ENCODE peak calls at places on chromosome 1, in ten cellular contexts. One of them, this sample, is unnamed.

GRCh38 chr1:183385746-183386145 is 32.4 kb downstream of the NMNAT2 start:
- DNase-seq in DND-41: no peak
- DNase-seq in esophagus squamous epithelium: no peak
- DNase-seq in brain microvascular endothelial cell: peak; percentile 7
- DNase-seq in suprapubic skin: no peak
- DNase-seq in astrocyte of the cerebellum: no peak
- DNase-seq in Peyer's patch: no peak
- DNase-seq in psoas muscle: no peak
- DNase-seq in transverse colon: no peak
- DNase-seq in thoracic aorta: no peak
- DNase-seq in this sample: no peak

GRCh38 chr1:167630568-167631385 is 745 bp downstream of the RCSD1 start:
- DNase-seq in DND-41: peak; percentile 49
- DNase-seq in esophagus squamous epithelium: no peak
- DNase-seq in brain microvascular endothelial cell: no peak
- DNase-seq in suprapubic skin: no peak
- DNase-seq in astrocyte of the cerebellum: no peak
- DNase-seq in Peyer's patch: peak; percentile 62
- DNase-seq in psoas muscle: no peak
- DNase-seq in transverse colon: peak; percentile 46
- DNase-seq in thoracic aorta: no peak
- DNase-seq in this sample: no peak

GRCh38 chr1:88698140-88698539 is 14.1 kb downstream of the PKN2 start:
- DNase-seq in DND-41: no peak
- DNase-seq in esophagus squamous epithelium: no peak
- DNase-seq in brain microvascular endothelial cell: peak; percentile 9
- DNase-seq in suprapubic skin: no peak
- DNase-seq in astrocyte of the cerebellum: no peak
- DNase-seq in Peyer's patch: no peak
- DNase-seq in psoas muscle: no peak
- DNase-seq in transverse colon: no peak
- DNase-seq in thoracic aorta: no peak
- DNase-seq in this sample: no peak

GRCh38 chr1:203744008-203744972 is 20.7 kb upstream of the LAX1 start:
- DNase-seq in DND-41: peak; percentile 15
- DNase-seq in esophagus squamous epithelium: no peak
- DNase-seq in brain microvascular endothelial cell: no peak
- DNase-seq in suprapubic skin: peak; percentile 82
- DNase-seq in astrocyte of the cerebellum: peak; percentile 27
- DNase-seq in Peyer's patch: peak; percentile 58
- DNase-seq in psoas muscle: peak; percentile 77
- DNase-seq in transverse colon: peak; percentile 36
- DNase-seq in thoracic aorta: no peak
- DNase-seq in this sample: no peak

GRCh38 chr1:2951856-2952255 is 69.4 kb upstream of the ACTRT2 start:
- DNase-seq in DND-41: no peak
- DNase-seq in esophagus squamous epithelium: no peak
- DNase-seq in brain microvascular endothelial cell: no peak
- DNase-seq in suprapubic skin: peak; percentile 18
- DNase-seq in astrocyte of the cerebellum: no peak
- DNase-seq in Peyer's patch: no peak
- DNase-seq in psoas muscle: peak; percentile 30
- DNase-seq in transverse colon: no peak
- DNase-seq in thoracic aorta: no peak
- DNase-seq in this sample: no peak

GRCh38 chr1:206586501-206587445 is 25.5 kb downstream of the EIF2D start:
- DNase-seq in DND-41: no peak
- DNase-seq in esophagus squamous epithelium: no peak
- DNase-seq in brain microvascular endothelial cell: no peak
- DNase-seq in suprapubic skin: no peak
- DNase-seq in astrocyte of the cerebellum: no peak
- DNase-seq in Peyer's patch: no peak
- DNase-seq in psoas muscle: no peak
- DNase-seq in transverse colon: no peak
- DNase-seq in thoracic aorta: no peak
- DNase-seq in this sample: no peak

GRCh38 chr1:183506561-183506960 is 34.3 kb downstream of the SMG7 start:
- DNase-seq in DND-41: no peak
- DNase-seq in esophagus squamous epithelium: no peak
- DNase-seq in brain microvascular endothelial cell: no peak
- DNase-seq in suprapubic skin: no peak
- DNase-seq in astrocyte of the cerebellum: no peak
- DNase-seq in Peyer's patch: no peak
- DNase-seq in psoas muscle: no peak
- DNase-seq in transverse colon: no peak
- DNase-seq in thoracic aorta: no peak
- DNase-seq in this sample: no peak

GRCh38 chr1:164611754-164612642 is 53.0 kb downstream of the PBX1 start:
- DNase-seq in DND-41: no peak
- DNase-seq in esophagus squamous epithelium: no peak
- DNase-seq in brain microvascular endothelial cell: peak; percentile 84
- DNase-seq in suprapubic skin: no peak
- DNase-seq in astrocyte of the cerebellum: peak; percentile 80
- DNase-seq in Peyer's patch: peak; percentile 78
- DNase-seq in psoas muscle: no peak
- DNase-seq in transverse colon: peak; percentile 75
- DNase-seq in thoracic aorta: no peak
- DNase-seq in this sample: no peak

GRCh38 chr1:115677172-115677542 is 35.4 kb downstream of the VANGL1 start:
- DNase-seq in DND-41: no peak
- DNase-seq in esophagus squamous epithelium: no peak
- DNase-seq in brain microvascular endothelial cell: peak; percentile 22
- DNase-seq in suprapubic skin: no peak
- DNase-seq in astrocyte of the cerebellum: peak; percentile 90
- DNase-seq in Peyer's patch: no peak
- DNase-seq in psoas muscle: no peak
- DNase-seq in transverse colon: no peak
- DNase-seq in thoracic aorta: no peak
- DNase-seq in this sample: no peak

GRCh38 chr1:167322483-167322882 is 101.8 kb downstream of the POU2F1 start:
- DNase-seq in DND-41: peak; percentile 18
- DNase-seq in esophagus squamous epithelium: no peak
- DNase-seq in brain microvascular endothelial cell: no peak
- DNase-seq in suprapubic skin: no peak
- DNase-seq in astrocyte of the cerebellum: no peak
- DNase-seq in Peyer's patch: no peak
- DNase-seq in psoas muscle: no peak
- DNase-seq in transverse colon: no peak
- DNase-seq in thoracic aorta: no peak
- DNase-seq in this sample: no peak

GRCh38 chr1:173405758-173406344 is 71.3 kb upstream of the PRDX6 start:
- DNase-seq in DND-41: no peak
- DNase-seq in esophagus squamous epithelium: no peak
- DNase-seq in brain microvascular endothelial cell: peak; percentile 75
- DNase-seq in suprapubic skin: no peak
- DNase-seq in astrocyte of the cerebellum: no peak
- DNase-seq in Peyer's patch: no peak
- DNase-seq in psoas muscle: no peak
- DNase-seq in transverse colon: no peak
- DNase-seq in thoracic aorta: no peak
- DNase-seq in this sample: no peak

GRCh38 chr1:2345297-2346075 is 45.9 kb downstream of the MORN1 start:
- DNase-seq in DND-41: no peak
- DNase-seq in esophagus squamous epithelium: no peak
- DNase-seq in brain microvascular endothelial cell: no peak
- DNase-seq in suprapubic skin: peak; percentile 51
- DNase-seq in astrocyte of the cerebellum: no peak
- DNase-seq in Peyer's patch: no peak
- DNase-seq in psoas muscle: peak; percentile 39
- DNase-seq in transverse colon: no peak
- DNase-seq in thoracic aorta: no peak
- DNase-seq in this sample: no peak

GRCh38 chr1:177163844-177164379 is 600 bp downstream of the ASTN1 start:
- DNase-seq in DND-41: no peak
- DNase-seq in esophagus squamous epithelium: no peak
- DNase-seq in brain microvascular endothelial cell: no peak
- DNase-seq in suprapubic skin: no peak
- DNase-seq in astrocyte of the cerebellum: no peak
- DNase-seq in Peyer's patch: no peak
- DNase-seq in psoas muscle: no peak
- DNase-seq in transverse colon: no peak
- DNase-seq in thoracic aorta: no peak
- DNase-seq in this sample: no peak

GRCh38 chr1:101293461-101294045 is 56.7 kb downstream of the S1PR1 start:
- DNase-seq in DND-41: peak; percentile 72
- DNase-seq in esophagus squamous epithelium: no peak
- DNase-seq in brain microvascular endothelial cell: peak; percentile 64
- DNase-seq in suprapubic skin: no peak
- DNase-seq in astrocyte of the cerebellum: peak; percentile 77
- DNase-seq in Peyer's patch: no peak
- DNase-seq in psoas muscle: no peak
- DNase-seq in transverse colon: no peak
- DNase-seq in thoracic aorta: no peak
- DNase-seq in this sample: no peak

GRCh38 chr1:160748877-160749269 is 9.8 kb downstream of the SLAMF7 start:
- DNase-seq in DND-41: no peak
- DNase-seq in esophagus squamous epithelium: no peak
- DNase-seq in brain microvascular endothelial cell: no peak
- DNase-seq in suprapubic skin: no peak
- DNase-seq in astrocyte of the cerebellum: no peak
- DNase-seq in Peyer's patch: no peak
- DNase-seq in psoas muscle: no peak
- DNase-seq in transverse colon: no peak
- DNase-seq in thoracic aorta: no peak
- DNase-seq in this sample: no peak

GRCh38 chr1:36151845-36152203 is 2.5 kb upstream of the TRAPPC3 start:
- DNase-seq in DND-41: peak; percentile 76
- DNase-seq in esophagus squamous epithelium: no peak
- DNase-seq in brain microvascular endothelial cell: no peak
- DNase-seq in suprapubic skin: no peak
- DNase-seq in astrocyte of the cerebellum: no peak
- DNase-seq in Peyer's patch: peak; percentile 79
- DNase-seq in psoas muscle: peak; percentile 63
- DNase-seq in transverse colon: peak; percentile 61
- DNase-seq in thoracic aorta: no peak
- DNase-seq in this sample: peak; percentile 61

GRCh38 chr1:94819945-94820746 is at the start of gene SLC44A3:
- DNase-seq in DND-41: no peak
- DNase-seq in esophagus squamous epithelium: no peak
- DNase-seq in brain microvascular endothelial cell: no peak
- DNase-seq in suprapubic skin: no peak
- DNase-seq in astrocyte of the cerebellum: peak; percentile 11
- DNase-seq in Peyer's patch: peak; percentile 71
- DNase-seq in psoas muscle: peak; percentile 59
- DNase-seq in transverse colon: peak; percentile 65
- DNase-seq in thoracic aorta: no peak
- DNase-seq in this sample: no peak
- TF ChIP-seq CTCF in DND-41: no peak
- TF ChIP-seq CTCF in esophagus squamous epithelium: no peak
- TF ChIP-seq CTCF in brain microvascular endothelial cell: peak; percentile 31
- TF ChIP-seq CTCF in suprapubic skin: no peak
- TF ChIP-seq CTCF in astrocyte of the cerebellum: peak; percentile 17
- TF ChIP-seq CTCF in Peyer's patch: no peak
- TF ChIP-seq CTCF in psoas muscle: no peak
- TF ChIP-seq CTCF in transverse colon: peak; percentile 33
- TF ChIP-seq CTCF in thoracic aorta: no peak
- TF ChIP-seq CTCF in this sample: no peak

DNA sequence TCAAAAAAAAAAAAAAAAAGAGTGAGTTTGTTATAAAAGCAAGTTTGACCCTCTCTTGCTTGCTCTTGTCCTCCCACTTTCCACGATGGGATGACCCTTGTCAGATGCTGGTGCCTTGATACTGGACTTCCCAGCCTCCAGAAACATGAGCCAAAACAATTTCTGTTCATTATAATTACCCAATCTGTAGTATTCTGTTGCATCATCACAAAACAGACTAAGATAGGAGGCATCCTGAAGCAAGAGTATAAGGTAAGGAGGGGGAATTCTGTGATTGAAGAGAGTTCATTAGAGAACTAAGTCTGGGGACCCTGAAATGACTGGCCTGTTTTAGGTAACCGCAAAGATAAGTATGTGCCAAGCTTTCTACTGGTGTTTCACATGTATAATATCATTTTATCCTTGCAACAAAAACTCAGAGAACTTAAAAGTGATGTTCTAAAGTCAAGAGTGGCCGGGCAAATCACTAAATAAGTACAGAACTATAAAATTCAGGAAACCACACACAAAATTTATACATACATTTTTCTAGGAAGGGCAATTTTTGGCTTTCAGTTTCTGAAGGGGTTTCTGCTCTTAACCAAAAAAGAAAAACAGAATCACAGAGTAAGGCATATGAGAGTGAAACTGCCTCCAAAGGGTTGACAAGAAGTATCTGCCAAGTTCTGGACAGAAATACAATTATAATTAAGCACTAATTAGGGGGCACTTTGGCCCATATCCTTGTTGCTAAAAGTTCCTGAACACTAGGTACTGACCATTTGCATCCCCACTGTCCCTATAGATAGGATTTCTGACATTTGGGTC is 14.0 kb downstream of the DNALI1 start:
- DNase-seq in DND-41: no peak
- DNase-seq in esophagus squamous epithelium: no peak
- DNase-seq in brain microvascular endothelial cell: no peak
- DNase-seq in suprapubic skin: no peak
- DNase-seq in astrocyte of the cerebellum: no peak
- DNase-seq in Peyer's patch: no peak
- DNase-seq in psoas muscle: no peak
- DNase-seq in transverse colon: no peak
- DNase-seq in thoracic aorta: no peak
- DNase-seq in this sample: no peak
- TF ChIP-seq CTCF in DND-41: no peak
- TF ChIP-seq CTCF in esophagus squamous epithelium: no peak
- TF ChIP-seq CTCF in brain microvascular endothelial cell: no peak
- TF ChIP-seq CTCF in suprapubic skin: no peak
- TF ChIP-seq CTCF in astrocyte of the cerebellum: no peak
- TF ChIP-seq CTCF in Peyer's patch: no peak
- TF ChIP-seq CTCF in psoas muscle: no peak
- TF ChIP-seq CTCF in transverse colon: no peak
- TF ChIP-seq CTCF in thoracic aorta: no peak
- TF ChIP-seq CTCF in this sample: no peak

GRCh38 chr1:87478231-87478630 is 149.6 kb downstream of the LMO4 start:
- DNase-seq in DND-41: no peak
- DNase-seq in esophagus squamous epithelium: no peak
- DNase-seq in brain microvascular endothelial cell: no peak
- DNase-seq in suprapubic skin: no peak
- DNase-seq in astrocyte of the cerebellum: no peak
- DNase-seq in Peyer's patch: no peak
- DNase-seq in psoas muscle: no peak
- DNase-seq in transverse colon: peak; percentile 14
- DNase-seq in thoracic aorta: no peak
- DNase-seq in this sample: no peak
- TF ChIP-seq CTCF in DND-41: no peak
- TF ChIP-seq CTCF in esophagus squamous epithelium: no peak
- TF ChIP-seq CTCF in brain microvascular endothelial cell: peak; percentile 23
- TF ChIP-seq CTCF in suprapubic skin: no peak
- TF ChIP-seq CTCF in astrocyte of the cerebellum: peak; percentile 9
- TF ChIP-seq CTCF in Peyer's patch: no peak
- TF ChIP-seq CTCF in psoas muscle: no peak
- TF ChIP-seq CTCF in transverse colon: peak; percentile 7
- TF ChIP-seq CTCF in thoracic aorta: no peak
- TF ChIP-seq CTCF in this sample: no peak

DNA sequence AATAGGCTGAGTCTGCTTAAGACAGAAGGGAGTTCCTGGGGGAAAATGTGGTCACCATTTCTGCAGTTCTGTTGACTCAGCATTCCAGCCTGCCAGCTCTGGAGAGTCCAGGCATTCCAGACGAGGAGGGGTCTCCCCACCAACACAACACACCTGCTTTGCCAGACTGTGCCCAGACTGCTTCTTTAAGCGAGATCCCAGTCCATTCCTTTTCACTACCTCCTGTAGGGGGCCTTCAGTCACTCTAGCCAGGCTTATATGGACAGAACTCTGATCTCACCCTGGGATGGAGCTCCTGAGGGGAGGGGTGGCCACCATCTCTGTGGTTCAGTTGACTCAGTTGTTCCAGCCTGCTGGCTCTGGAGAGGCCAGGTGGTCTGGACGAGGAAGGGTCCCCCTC is 48.5 kb downstream of the UBE2U start:
- DNase-seq in DND-41: no peak
- DNase-seq in esophagus squamous epithelium: no peak
- DNase-seq in brain microvascular endothelial cell: no peak
- DNase-seq in suprapubic skin: no peak
- DNase-seq in astrocyte of the cerebellum: no peak
- DNase-seq in Peyer's patch: no peak
- DNase-seq in psoas muscle: no peak
- DNase-seq in transverse colon: no peak
- DNase-seq in thoracic aorta: no peak
- DNase-seq in this sample: no peak
- TF ChIP-seq CTCF in DND-41: no peak
- TF ChIP-seq CTCF in esophagus squamous epithelium: no peak
- TF ChIP-seq CTCF in brain microvascular endothelial cell: peak; percentile 53
- TF ChIP-seq CTCF in suprapubic skin: no peak
- TF ChIP-seq CTCF in astrocyte of the cerebellum: peak; percentile 28
- TF ChIP-seq CTCF in Peyer's patch: no peak
- TF ChIP-seq CTCF in psoas muscle: no peak
- TF ChIP-seq CTCF in transverse colon: no peak
- TF ChIP-seq CTCF in thoracic aorta: no peak
- TF ChIP-seq CTCF in this sample: no peak

This sample was measured in natural killer cell.